ENCODE peak calls at places on chromosomes 16 and 17, in six cellular contexts. B is Caco-2, R is heart left ventricle, K is upper lobe of right lung, J is endothelial cell of umbilical vein, F is PC-9. D is an unnamed sample. For H3K27me3, the result is how much of the 10 kb centered on the place peaks cover.

GRCh38 chr17:8679136-8679535 is 48.6 kb upstream of the MYH10 start:
- DNase-seq in B (no peak), J (no peak), K (no peak), R (no peak), F (no peak), D (no peak)

GRCh38 chr17:5958850-5959249 is 111.3 kb upstream of the WSCD1 start:
- DNase-seq in K (no peak), R (no peak), J (no peak), B (no peak), F (no peak), D (no peak)

GRCh38 chr17:39144414-39144813 is 7.0 kb downstream of the PLXDC1 start:
- DNase-seq in R (peak), B (no peak), K (peak), J (no peak), F (no peak), D (no peak)

GRCh38 chr16:58299757-58300349 is 5.0 kb upstream of the PRSS54 start:
- DNase-seq in R (no peak), F (peak), B (peak), K (no peak), J (peak), D (no peak)

GRCh38 chr17:18173740-18174139 is 9.9 kb upstream of the ALKBH5 start:
- DNase-seq in R (no peak), F (no peak), J (no peak), K (no peak), B (no peak), D (no peak)

GRCh38 chr16:79554912-79555311 is 45.6 kb downstream of the MAF start:
- DNase-seq in B (no peak), F (no peak), J (no peak), K (no peak), R (no peak), D (no peak)

GRCh38 chr16:24062270-24062817 is 193.8 kb upstream of the CACNG3 start:
- DNase-seq in B (no peak), J (no peak), F (no peak), R (no peak), K (no peak), D (no peak)

GRCh38 chr16:3121843-3122467 is 9.6 kb downstream of the ZNF205 start:
- DNase-seq in K (no peak), R (peak), F (no peak), B (no peak), J (no peak), D (no peak)

GRCh38 chr17:27356091-27356705 is 62.3 kb downstream of the WSB1 start:
- DNase-seq in J (no peak), B (no peak), F (no peak), R (no peak), K (no peak), D (no peak)

GRCh38 chr16:87924041-87924851 is 12.1 kb downstream of the CA5A start:
- DNase-seq in B (no peak), K (no peak), F (no peak), J (no peak), R (no peak), D (no peak)

GRCh38 chr17:77476920-77477805 is 336.4 kb downstream of the SEC14L1 start:
- DNase-seq in J (peak), R (peak), K (no peak), B (no peak), F (no peak), D (peak)

GRCh38 chr17:82035956-82036633 is 1.4 kb downstream of the DCXR start:
- DNase-seq in K (no peak), F (no peak), R (no peak), J (no peak), B (no peak), D (no peak)

GRCh38 chr17:1573932-1574696 is 11.5 kb upstream of the PITPNA start:
- DNase-seq in J (peak), R (peak), K (peak), F (peak), B (peak), D (peak)

GRCh38 chr17:41863074-41863843 is 2.0 kb downstream of the KLHL11 start:
- DNase-seq in F (no peak), B (no peak), J (no peak), K (no peak), R (no peak), D (no peak)

GRCh38 chr17:8479431-8479947 is 43.8 kb downstream of the NDEL1 start:
- DNase-seq in B (no peak), J (no peak), F (no peak), K (peak), R (peak), D (no peak)

GRCh38 chr16:84058211-84058610 is 15.6 kb upstream of the SLC38A8 start:
- DNase-seq in J (no peak), F (no peak), R (no peak), B (no peak), K (peak), D (no peak)

GRCh38 chr17:43169561-43170139 is 1.4 kb upstream of the NBR1 start:
- DNase-seq in K (no peak), B (peak), J (no peak), R (peak), F (peak), D (no peak)

GRCh38 chr16:85643631-85644030 is 30.5 kb downstream of the GSE1 start:
- DNase-seq in F (no peak), B (no peak), R (no peak), J (no peak), K (no peak), D (no peak)

GRCh38 chr17:64240741-64241347 is 22.2 kb downstream of the TEX2 start:
- DNase-seq in B (no peak), R (peak), F (no peak), K (no peak), J (peak), D (no peak)

GRCh38 chr16:66660422-66661209 is 35.9 kb downstream of the CMTM4 start:
- DNase-seq in B (no peak), F (no peak), R (peak), K (peak), J (peak), D (peak)

GRCh38 chr17:46878055-46878454 is 26.7 kb downstream of the WNT9B start:
- DNase-seq in J (no peak), F (peak), R (peak), K (peak), B (no peak), D (no peak)

GRCh38 chr17:61475726-61476125 is 23.5 kb downstream of the TBX4 start:
- DNase-seq in R (no peak), K (peak), J (no peak), B (no peak), F (no peak), D (no peak)

GRCh38 chr17:62739666-62740065 is 68.4 kb downstream of the MARCHF10 start:
- DNase-seq in J (no peak), R (no peak), B (no peak), F (no peak), K (no peak), D (no peak)

GRCh38 chr17:79831367-79832210 is 7.7 kb downstream of the CBX4 start:
- DNase-seq in R (peak), F (no peak), K (peak), B (peak), J (no peak), D (no peak)

GRCh38 chr17:79830763-79831366 is 8.4 kb downstream of the CBX4 start:
- DNase-seq in B (peak), F (no peak), J (no peak), R (no peak), K (no peak), D (no peak)

GRCh38 chr17:79829004-79829403 is 10.2 kb downstream of the CBX4 start:
- DNase-seq in J (no peak), R (no peak), B (no peak), K (no peak), F (no peak), D (no peak)

GRCh38 chr17:79829457-79829856 is 9.8 kb downstream of the CBX4 start:
- DNase-seq in R (no peak), K (no peak), J (no peak), F (no peak), B (no peak), D (no peak)

DNA sequence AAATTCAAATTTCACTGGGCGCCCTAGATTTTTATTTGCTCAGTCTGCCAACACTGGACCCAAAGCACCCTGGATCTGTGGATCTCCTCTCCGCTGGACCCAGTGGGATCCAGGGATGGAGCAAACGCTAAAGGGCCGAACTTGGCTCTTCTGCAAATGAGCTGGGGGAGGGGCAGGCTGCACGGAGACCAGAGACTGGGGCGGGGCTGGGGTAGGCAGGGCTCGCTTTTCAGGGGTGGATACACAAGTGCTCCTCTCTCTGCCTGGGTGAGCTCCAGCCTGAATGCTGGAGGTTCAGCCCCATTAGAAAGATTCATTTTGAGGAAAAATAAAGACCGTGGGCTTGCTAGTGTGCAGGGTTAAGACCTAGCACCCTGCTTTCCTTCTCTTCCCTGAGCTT is 8.9 kb downstream of the CBX4 start:
- DNase-seq in J (no peak), B (no peak), K (no peak), F (no peak), R (no peak), D (no peak)
- H3K27me3 ChIP-seq in J (under half), B (under half), K (under half), F (under half), R (under half), D (under half)

GRCh38 chr16:51155901-51156810 is 5.1 kb upstream of the SALL1 start:
- DNase-seq in R (no peak), J (no peak), K (no peak), F (no peak), B (no peak), D (peak)
- H3K27me3 ChIP-seq in R (half or more), J (half or more), K (half or more), F (under half), B (under half), D (under half)

GRCh38 chr16:1275791-1276579 is 20.1 kb downstream of the TPSD1 start:
- DNase-seq in K (no peak), J (no peak), B (no peak), F (no peak), R (no peak), D (peak)
- H3K27me3 ChIP-seq in K (under half), J (under half), B (under half), F (half or more), R (under half), D (under half)

DNA sequence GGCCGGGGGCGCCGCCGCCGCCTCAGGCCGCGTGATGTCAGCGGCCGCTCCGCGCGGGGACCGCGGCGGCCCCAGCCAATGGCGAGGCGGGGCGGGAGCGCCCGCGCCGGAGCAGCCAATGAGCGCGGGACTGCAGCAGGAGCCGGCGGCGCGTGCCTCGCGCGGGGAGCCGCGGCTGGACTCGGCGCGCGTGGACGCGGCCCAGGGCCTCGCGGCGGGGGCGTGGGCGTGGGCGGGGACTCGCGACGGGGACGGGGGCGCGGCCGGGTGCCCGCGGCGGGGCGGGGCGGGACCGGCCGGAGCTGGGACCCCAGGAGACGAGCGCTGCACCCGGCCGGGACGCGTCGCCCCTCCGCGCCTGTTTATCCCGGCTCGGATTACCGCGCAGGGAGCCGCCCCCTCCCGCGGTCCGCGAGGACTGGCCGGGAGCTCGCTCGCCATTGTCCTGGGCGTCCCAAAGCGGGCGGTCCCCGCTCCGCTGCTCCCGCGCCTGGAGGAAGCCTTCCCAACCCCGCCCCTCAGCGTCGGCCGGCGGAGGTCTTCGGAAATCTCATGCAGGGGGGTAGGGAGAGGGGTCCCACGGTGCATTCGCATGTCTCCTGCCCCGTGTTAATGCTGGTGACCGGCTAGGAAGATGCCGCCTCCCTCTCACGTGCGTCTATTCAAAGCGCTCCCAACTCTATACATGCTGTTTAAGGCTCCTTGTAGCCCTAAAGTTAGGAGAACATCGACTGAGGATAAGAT is at the start of gene RNF157:
- DNase-seq in J (peak), B (peak), F (no peak), K (peak), R (peak), D (peak)
- H3K27me3 ChIP-seq in J (half or more), B (under half), F (under half), K (under half), R (under half), D (under half)